ENCODE peak calls at places on chromosomes 7 and 10, in four cellular contexts. E is ovary, D is neuronal stem cell, A is uterus. R is an unnamed sample. For H3K27me3, the result is how much of the 10 kb centered on the place peaks cover.

GRCh38 chr10:80949785-80950184 is 412.1 kb downstream of the SH2D4B start:
- DNase-seq in A (no peak), E (no peak), D (no peak), R (no peak)

GRCh38 chr10:75207079-75207867 is 3.3 kb upstream of the VDAC2 start:
- DNase-seq in D (no peak), A (no peak), E (no peak), R (no peak)

GRCh38 chr7:46321556-46322205 is 400.6 kb upstream of the IGFBP3 start:
- DNase-seq in A (no peak), E (no peak), D (no peak), R (no peak)

GRCh38 chr7:88357295-88357694 is 50.6 kb upstream of the STEAP4 start:
- DNase-seq in D (no peak), A (no peak), E (no peak), R (no peak)

GRCh38 chr10:19930936-19931859 is 115.0 kb downstream of the PLXDC2 start:
- DNase-seq in E (peak), A (peak), D (no peak), R (no peak)

GRCh38 chr10:4691776-4692175 is 134.2 kb upstream of the AKR1E2 start:
- DNase-seq in D (no peak), A (no peak), E (no peak), R (no peak)

GRCh38 chr10:84397735-84398144 is 69.4 kb downstream of the CCSER2 start:
- DNase-seq in E (no peak), D (no peak), A (no peak), R (no peak)

GRCh38 chr7:67618569-67619543 is 622.2 kb downstream of the TYW1 start:
- DNase-seq in A (no peak), D (no peak), E (peak), R (no peak)

GRCh38 chr10:110642980-110643655 is 1.0 kb upstream of the RBM20 start:
- DNase-seq in A (no peak), D (peak), E (no peak), R (no peak)

GRCh38 chr7:54541941-54542618 is at the start of gene VSTM2A:
- DNase-seq in D (peak), E (no peak), A (no peak), R (no peak)

GRCh38 chr10:58781873-58782488 is 269.3 kb downstream of the BICC1 start:
- DNase-seq in D (peak), A (no peak), E (no peak), R (no peak)

GRCh38 chr7:138008588-138009349 is 6.9 kb upstream of the CREB3L2 start:
- DNase-seq in E (no peak), A (peak), D (peak), R (peak)

GRCh38 chr10:102674566-102674965 is 30.3 kb downstream of the TRIM8 start:
- DNase-seq in A (no peak), D (peak), E (no peak), R (no peak)

GRCh38 chr7:28920424-28920823 is 37.7 kb downstream of the TRIL start:
- DNase-seq in A (no peak), D (no peak), E (no peak), R (no peak)

GRCh38 chr7:145036592-145037386 is 200.9 kb upstream of the TPK1 start:
- DNase-seq in A (no peak), D (peak), E (no peak), R (no peak)

GRCh38 chr7:87204933-87205332 is 14.6 kb downstream of the TMEM243 start:
- DNase-seq in A (no peak), D (no peak), E (no peak), R (no peak)

GRCh38 chr10:30782543-30783461 is 153.2 kb upstream of the LYZL2 start:
- DNase-seq in A (no peak), D (no peak), E (no peak), R (no peak)

GRCh38 chr10:30786131-30786530 is 156.6 kb upstream of the LYZL2 start:
- DNase-seq in D (no peak), E (no peak), A (no peak), R (no peak)

GRCh38 chr10:30784896-30785605 is 155.5 kb upstream of the LYZL2 start:
- DNase-seq in E (peak), A (peak), D (peak), R (peak)

GRCh38 chr10:30784521-30784895 is 155.0 kb upstream of the LYZL2 start:
- DNase-seq in D (no peak), E (no peak), A (no peak), R (no peak)

GRCh38 chr10:30783939-30784500 is 154.5 kb upstream of the LYZL2 start:
- DNase-seq in A (peak), E (peak), D (peak), R (peak)
- H3K4me3 ChIP-seq in A (peak), E (peak), D (no peak), R (peak)

DNA sequence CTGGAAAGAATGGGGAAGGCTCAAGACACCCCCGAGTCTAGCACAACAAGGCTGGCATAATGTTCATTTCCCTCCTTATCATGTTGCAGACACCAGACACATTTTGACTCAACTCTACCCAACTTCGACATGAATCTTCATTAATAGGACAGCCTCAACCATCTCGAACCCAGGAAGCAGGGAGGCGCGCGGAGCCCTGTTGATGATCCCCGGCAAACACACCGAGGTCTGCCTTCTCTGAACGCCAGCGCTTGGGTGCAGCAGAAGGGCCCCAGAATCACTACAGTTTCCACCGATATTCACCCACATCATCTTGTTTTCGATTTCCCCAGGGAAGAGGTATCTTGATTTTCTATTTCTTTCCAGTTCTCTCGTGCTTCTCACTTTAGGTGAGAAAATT is 563.6 kb downstream of the TCERG1L start:
- DNase-seq in E (no peak), D (no peak), A (no peak), R (no peak)
- H3K27me3 ChIP-seq in E (under half), D (under half), A (under half), R (under half)

DNA sequence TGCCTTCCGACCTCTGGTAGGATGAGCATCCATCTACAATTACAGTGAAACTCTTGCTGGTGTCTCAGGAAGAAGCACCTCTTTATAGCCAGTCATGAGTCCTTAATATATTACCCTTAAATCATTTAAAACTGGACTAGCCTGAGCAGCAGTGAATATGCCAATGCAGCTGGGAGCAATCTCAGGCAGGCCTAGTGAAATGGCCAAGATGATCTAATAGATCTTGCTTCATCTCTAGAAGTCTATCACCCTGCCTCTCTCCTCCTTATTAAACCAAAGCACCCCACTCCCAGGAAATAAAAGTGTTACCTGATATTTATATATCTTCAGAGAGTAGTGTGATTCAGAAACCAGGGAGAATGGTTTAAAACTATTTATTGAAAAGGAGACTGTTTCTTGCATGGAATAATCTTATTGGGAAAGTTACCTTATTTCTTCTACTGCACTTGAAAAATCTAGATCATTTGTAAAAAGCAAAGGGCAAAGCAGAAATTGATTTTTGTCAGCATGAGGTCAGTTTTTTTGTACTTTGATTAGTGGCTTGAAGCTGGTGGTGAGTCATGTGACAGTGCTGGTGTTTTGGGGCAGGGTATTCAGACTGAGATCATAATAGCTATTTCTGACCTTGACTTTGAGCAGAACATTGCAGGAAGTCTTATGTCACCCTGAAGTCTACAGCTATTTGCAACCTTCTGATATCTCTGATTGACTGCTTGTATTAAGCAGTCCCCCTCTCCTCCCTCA is 66.4 kb upstream of the SORCS3 start:
- DNase-seq in A (no peak), E (no peak), D (no peak), R (no peak)
- H3K27ac ChIP-seq in A (no peak), E (no peak), D (no peak), R (no peak)

GRCh38 chr7:33928986-33929385 is 23.6 kb downstream of the BMPER start:
- DNase-seq in D (no peak), E (no peak), A (no peak), R (no peak)

GRCh38 chr7:33932221-33932620 is 26.9 kb downstream of the BMPER start:
- DNase-seq in A (no peak), E (no peak), D (no peak), R (no peak)

GRCh38 chr7:33937871-33938270 is 32.5 kb downstream of the BMPER start:
- DNase-seq in D (no peak), A (no peak), E (no peak), R (no peak)

GRCh38 chr7:33933611-33934281 is 28.4 kb downstream of the BMPER start:
- DNase-seq in A (no peak), E (no peak), D (no peak), R (no peak)

GRCh38 chr7:33932832-33933468 is 27.6 kb downstream of the BMPER start:
- DNase-seq in E (peak), A (peak), D (peak), R (peak)
- H3K4me3 ChIP-seq in E (peak), A (peak), D (no peak), R (no peak)

GRCh38 chr7:100356416-100357068 is 1.4 kb upstream of the PILRB start:
- DNase-seq in D (no peak), E (no peak), A (no peak), R (no peak)

GRCh38 chr7:100353685-100354330 is 4.1 kb upstream of the PILRB start:
- DNase-seq in A (no peak), D (no peak), E (no peak), R (no peak)

GRCh38 chr7:100351657-100352058 is 6.3 kb upstream of the PILRB start:
- DNase-seq in E (no peak), A (no peak), D (no peak), R (no peak)

GRCh38 chr7:100349757-100350156 is 8.2 kb upstream of the PILRB start:
- DNase-seq in D (no peak), A (no peak), E (no peak), R (no peak)

DNA sequence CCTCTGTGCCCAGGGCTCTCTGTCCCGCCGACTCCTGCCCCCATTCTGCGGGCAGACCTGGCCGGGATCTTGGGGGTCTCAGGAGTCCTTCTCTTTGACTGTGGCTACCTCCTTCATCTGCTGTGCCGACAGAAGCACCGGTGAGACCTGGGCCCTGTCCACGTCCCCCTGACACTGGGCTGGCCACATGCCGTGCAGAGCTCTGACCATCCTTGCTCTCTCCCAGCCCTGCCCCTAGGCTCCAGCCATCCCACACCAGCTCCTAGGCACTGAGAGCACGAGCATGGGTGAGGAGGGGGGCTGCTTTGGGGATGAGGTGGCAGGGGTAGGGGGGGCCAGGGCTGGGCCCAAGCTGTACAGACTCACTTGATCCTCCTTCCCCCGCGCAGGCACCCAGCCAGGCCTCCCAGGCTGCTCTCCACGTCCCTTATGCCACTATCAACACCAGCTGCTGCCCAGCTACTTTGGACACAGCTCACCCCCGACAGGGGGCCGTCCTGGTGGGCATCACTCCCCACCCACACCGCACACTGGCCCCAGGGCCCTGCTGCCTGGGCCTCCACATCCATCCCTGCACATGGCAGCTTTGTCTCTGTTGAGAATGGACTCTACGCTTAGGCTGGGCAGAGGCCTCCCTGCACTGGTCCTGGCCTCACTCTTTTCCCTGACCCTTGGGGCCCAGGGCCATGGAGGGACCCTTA is 4.8 kb upstream of the PILRB start:
- DNase-seq in E (no peak), A (no peak), D (no peak), R (no peak)
- H3K27me3 ChIP-seq in E (under half), A (under half), D (under half), R (under half)

DNA sequence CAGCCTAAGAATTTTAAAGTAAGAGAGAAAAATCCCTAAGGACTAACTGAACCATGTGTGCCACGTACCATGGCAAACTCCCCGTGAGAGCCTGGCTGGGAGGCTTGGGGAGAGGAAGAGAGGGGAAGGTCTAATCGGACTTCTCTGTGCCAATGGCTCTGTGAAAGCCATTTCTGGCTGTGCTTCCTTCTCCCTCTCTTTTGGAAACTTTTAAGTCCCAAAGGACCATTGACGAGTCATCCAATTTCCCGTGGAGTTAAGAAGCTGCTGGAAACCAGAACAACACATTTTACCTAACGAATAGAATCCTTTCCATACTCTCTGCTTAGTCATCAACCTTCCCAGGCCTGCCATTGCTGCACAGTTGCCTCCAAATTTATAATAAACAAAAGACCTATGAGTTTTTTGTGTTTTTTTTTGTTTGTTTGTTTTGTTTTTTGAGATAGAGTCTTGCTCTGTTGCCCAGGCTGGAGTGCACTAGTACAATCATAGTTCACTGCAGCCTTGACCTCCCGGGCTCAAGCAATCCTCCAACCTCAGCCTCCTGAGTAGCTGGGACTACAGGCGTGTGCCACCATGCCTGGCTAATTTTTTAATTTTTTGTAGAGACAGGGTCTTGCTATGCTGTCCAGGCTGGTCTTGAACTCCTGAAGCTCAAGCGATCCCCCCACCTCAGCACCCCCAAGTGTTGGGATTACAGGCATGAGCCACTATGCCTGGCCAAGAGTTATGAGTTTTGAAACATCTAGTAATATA is 13.2 kb downstream of the LAMB1 start:
- DNase-seq in E (no peak), D (no peak), A (no peak), R (no peak)
- H3K27ac ChIP-seq in E (no peak), D (no peak), A (peak), R (peak)

DNA sequence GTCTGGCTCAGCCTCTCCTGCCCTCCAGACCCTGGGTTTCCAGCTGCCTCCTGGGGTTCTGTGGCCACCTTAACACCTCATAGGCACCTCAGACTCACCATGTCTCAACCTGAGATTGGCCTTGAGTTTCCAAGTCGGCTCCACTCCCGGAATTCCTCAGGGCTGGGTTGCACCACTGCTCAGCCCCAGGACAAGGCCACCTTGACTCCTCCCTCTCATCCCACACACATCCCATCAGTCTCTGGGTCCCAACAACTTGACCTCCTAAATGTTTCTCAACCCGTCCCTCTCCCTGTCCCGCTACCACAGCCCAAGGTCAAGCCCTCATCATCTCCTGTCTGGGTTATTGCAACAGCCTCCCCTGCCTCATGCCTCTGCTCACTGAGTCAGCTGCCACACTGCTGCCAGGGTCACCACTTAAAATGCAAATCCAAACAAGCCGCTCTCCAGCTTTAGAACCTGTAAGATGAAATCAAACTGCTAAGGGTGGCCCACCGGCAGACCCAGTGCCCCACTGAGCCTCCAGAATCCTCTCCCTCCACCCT is 90.9 kb upstream of the ZMIZ1 start:
- DNase-seq in D (no peak), A (peak), E (peak), R (peak)
- H3K4me3 ChIP-seq in D (no peak), A (no peak), E (no peak), R (no peak)

GRCh38 chr10:48884337-48885045 is 55.1 kb downstream of the LRRC18 start:
- DNase-seq in E (no peak), D (no peak), A (no peak), R (peak)

GRCh38 chr10:48880016-48880705 is 59.5 kb downstream of the LRRC18 start:
- DNase-seq in A (no peak), E (no peak), D (no peak), R (peak)

GRCh38 chr10:48885376-48885775 is 54.3 kb downstream of the LRRC18 start:
- DNase-seq in A (no peak), D (no peak), E (no peak), R (peak)

GRCh38 chr10:48881937-48882336 is 57.7 kb downstream of the LRRC18 start:
- DNase-seq in A (no peak), D (no peak), E (no peak), R (peak)

GRCh38 chr10:48882881-48883280 is 56.8 kb downstream of the LRRC18 start:
- DNase-seq in E (no peak), A (no peak), D (no peak), R (peak)
- H3K27me3 ChIP-seq in E (under half), A (under half), D (under half), R (under half)

DNA sequence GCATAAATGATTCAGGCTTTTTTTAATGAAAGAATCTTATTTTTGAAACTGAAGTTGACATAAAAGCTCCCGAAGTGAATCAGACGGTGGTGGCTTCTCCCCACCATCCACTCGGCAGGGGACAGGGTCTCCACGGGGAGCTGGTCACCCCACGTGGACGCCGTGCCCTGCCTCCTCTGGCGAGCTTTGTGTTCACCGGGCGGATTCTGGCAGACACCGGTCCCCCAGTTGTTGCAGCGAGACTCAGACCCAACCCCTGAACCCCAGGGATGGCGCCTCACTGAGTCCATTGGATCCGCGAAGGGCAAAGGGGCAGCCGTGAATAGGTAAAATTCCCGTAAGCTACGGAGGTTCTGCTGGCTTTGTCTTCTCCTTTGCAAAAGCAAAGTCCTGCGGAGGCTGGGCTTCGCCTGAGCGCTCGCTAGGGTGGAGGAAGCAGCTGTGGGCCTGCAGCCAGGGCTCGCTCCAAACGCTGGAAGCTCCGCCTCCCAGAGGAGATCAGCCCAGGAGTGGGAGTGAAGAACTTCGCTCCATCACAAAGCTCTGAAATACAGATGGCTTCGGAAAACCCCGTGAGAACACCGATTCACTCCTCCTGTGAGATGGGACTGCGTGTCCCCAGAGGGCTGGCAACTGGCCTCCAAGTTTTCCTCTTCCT is 38.3 kb downstream of the PTPRN2 start:
- DNase-seq in A (peak), E (no peak), D (no peak), R (no peak)
- H3K27ac ChIP-seq in A (no peak), E (no peak), D (no peak), R (no peak)

GRCh38 chr10:14563359-14563758 is 211.3 kb downstream of the FAM107B start:
- DNase-seq in A (no peak), E (no peak), D (no peak), R (no peak)

GRCh38 chr10:14567421-14567820 is 207.3 kb downstream of the FAM107B start:
- DNase-seq in A (no peak), D (no peak), E (no peak), R (no peak)

GRCh38 chr10:14566498-14566897 is 208.2 kb downstream of the FAM107B start:
- DNase-seq in D (no peak), E (no peak), A (no peak), R (no peak)

GRCh38 chr10:14564268-14564744 is 210.4 kb downstream of the FAM107B start:
- DNase-seq in A (no peak), D (no peak), E (no peak), R (no peak)

DNA sequence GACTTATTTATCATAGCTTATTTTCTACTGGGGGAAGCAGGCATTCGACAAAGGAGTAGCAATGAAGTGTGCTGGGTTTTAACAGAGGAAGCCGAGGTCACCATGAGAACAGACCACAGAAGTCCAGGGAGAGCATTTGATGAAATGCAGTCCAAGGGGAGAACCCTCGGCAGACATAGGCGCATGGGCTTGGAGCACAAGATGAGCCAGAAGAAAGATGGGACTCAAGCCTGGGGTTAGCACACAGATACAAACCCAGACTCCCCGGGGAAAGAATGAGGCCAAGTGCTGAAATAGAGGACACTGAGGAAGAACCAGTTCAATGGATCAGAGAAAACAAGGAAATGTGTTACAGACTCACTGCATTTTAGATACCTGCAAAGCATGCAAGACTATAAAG is 209.5 kb downstream of the FAM107B start:
- DNase-seq in E (no peak), A (no peak), D (no peak), R (no peak)
- H3K4me3 ChIP-seq in E (no peak), A (no peak), D (no peak), R (no peak)

R was measured in right atrium auricular region.